ENCODE peak calls at places on chromosomes 16 and 17, in eight cellular contexts. T is activated effector memory CD4-positive, alpha-beta T cell treated with Interleukin-2 at 50 U/mL for 16 hours; C is BJ; R is LHCN-M2; K is activated gamma-delta T cell treated with anti-CD3 and anti-CD28 coated beads, Interleukin-2, amount 50 U/mL, for 16 hours; I is EL; U is stimulated activated CD4-positive, alpha-beta T cell treated with anti-CD3 and anti-CD28 coated beads, Interleukin-4, amount 100 ng/mL, for 1 hour; O is nucleus accumbens. M is an unnamed sample.

GRCh38 chr17:79843917-79844815 is 4.9 kb upstream of the CBX4 start:
- DNase-seq in T (no peak), C (no peak), R (peak), K (no peak), I (peak), U (no peak), O (peak), M (no peak)

GRCh38 chr16:29714396-29714795 is 31.4 kb downstream of the C16orf54 start:
- DNase-seq in T (no peak), C (no peak), R (no peak), K (no peak), I (no peak), U (no peak), O (no peak), M (no peak)

GRCh38 chr17:72250206-72250605 is 129.4 kb downstream of the SOX9 start:
- DNase-seq in T (no peak), C (no peak), R (no peak), K (no peak), I (no peak), U (no peak), O (no peak), M (no peak)

GRCh38 chr16:51390877-51391276 is 239.8 kb upstream of the SALL1 start:
- DNase-seq in T (no peak), C (no peak), R (no peak), K (no peak), I (no peak), U (no peak), O (no peak), M (no peak)

GRCh38 chr17:50835563-50836231 is at the start of gene WFIKKN2:
- DNase-seq in T (no peak), C (no peak), R (no peak), K (no peak), I (no peak), U (no peak), O (no peak), M (no peak)

GRCh38 chr17:83186226-83186625 is 106.8 kb downstream of the METRNL start:
- DNase-seq in T (no peak), C (no peak), R (no peak), K (no peak), I (no peak), U (no peak), O (no peak), M (no peak)

GRCh38 chr17:81651692-81652091 is 4.7 kb downstream of the PDE6G start:
- DNase-seq in T (no peak), C (peak), R (peak), K (no peak), I (peak), U (no peak), O (no peak), M (peak)

GRCh38 chr16:57258910-57259475 is 13.9 kb downstream of the ARL2BP start:
- DNase-seq in T (no peak), C (no peak), R (no peak), K (no peak), I (no peak), U (no peak), O (no peak), M (no peak)

GRCh38 chr16:87432330-87432915 is 40.3 kb downstream of the MAP1LC3B start:
- DNase-seq in T (no peak), C (no peak), R (no peak), K (no peak), I (no peak), U (no peak), O (no peak), M (no peak)

GRCh38 chr16:55000595-55000994 is 69.9 kb downstream of the IRX5 start:
- DNase-seq in T (no peak), C (no peak), R (peak), K (no peak), I (peak), U (no peak), O (no peak), M (peak)

GRCh38 chr16:23803591-23804123 is 32.1 kb upstream of the PRKCB start:
- DNase-seq in T (peak), C (no peak), R (peak), K (peak), I (peak), U (peak), O (peak), M (no peak)

GRCh38 chr17:82330322-82331239 is 3.0 kb downstream of the SECTM1 start:
- DNase-seq in T (no peak), C (no peak), R (peak), K (no peak), I (peak), U (no peak), O (no peak), M (peak)

M was measured in skeletal muscle cell.